ENCODE peak calls at places on chromosomes 16 and 17, in four cellular contexts. E, G, Q and S are unnamed samples.

GRCh38 chr16:74252329-74252728 is 44.3 kb upstream of the PSMD7 start:
- DNase-seq in E (no peak), G (no peak), Q (no peak), S (no peak)

GRCh38 chr16:49575352-49576172 is 202.0 kb downstream of the C16orf78 start:
- DNase-seq in E (no peak), G (no peak), Q (no peak), S (no peak)

GRCh38 chr16:12086861-12087260 is 110.3 kb downstream of the SNX29 start:
- DNase-seq in E (no peak), G (no peak), Q (no peak), S (no peak)

GRCh38 chr16:66036162-66036561 is 330.3 kb upstream of the CDH5 start:
- DNase-seq in E (no peak), G (no peak), Q (no peak), S (no peak)

GRCh38 chr16:56421313-56421712 is 4.0 kb downstream of the AMFR start:
- DNase-seq in E (no peak), G (no peak), Q (no peak), S (no peak)

GRCh38 chr17:57048096-57048495 is 37.0 kb upstream of the AKAP1 start:
- DNase-seq in E (no peak), G (no peak), Q (no peak), S (no peak)

GRCh38 chr17:79975498-79976134 is 60.1 kb downstream of the TBC1D16 start:
- DNase-seq in E (no peak), G (no peak), Q (no peak), S (no peak)

GRCh38 chr16:14303182-14303618 is 232.1 kb downstream of the MRTFB start:
- DNase-seq in E (no peak), G (no peak), Q (no peak), S (no peak)

GRCh38 chr16:30609002-30609927 is 924 bp downstream of the ZNF689 start:
- DNase-seq in E (peak), G (peak), Q (no peak), S (no peak)

GRCh38 chr16:21611178-21611545 is 11.8 kb downstream of the METTL9 start:
- DNase-seq in E (no peak), G (no peak), Q (no peak), S (no peak)

GRCh38 chr16:80910434-80910833 is 96.3 kb downstream of the CMC2 start:
- DNase-seq in E (no peak), G (no peak), Q (no peak), S (no peak)

GRCh38 chr16:27515874-27516353 is 33.8 kb downstream of the GTF3C1 start:
- DNase-seq in E (no peak), G (no peak), Q (no peak), S (peak)

GRCh38 chr16:89701425-89702406 is at the start of gene SPATA2L:
- DNase-seq in E (peak), G (peak), Q (no peak), S (peak)

GRCh38 chr17:32518856-32519768 is 32.3 kb downstream of the CDK5R1 start:
- DNase-seq in E (peak), G (peak), Q (no peak), S (no peak)

GRCh38 chr17:77385750-77386501 is 245.2 kb downstream of the SEC14L1 start:
- DNase-seq in E (no peak), G (no peak), Q (no peak), S (no peak)

GRCh38 chr17:4969551-4970231 is 2.1 kb upstream of the SPAG7 start:
- DNase-seq in E (no peak), G (no peak), Q (no peak), S (no peak)

GRCh38 chr17:33482636-33483035 is 189.5 kb upstream of the ASIC2 start:
- DNase-seq in E (no peak), G (peak), Q (no peak), S (no peak)

GRCh38 chr16:85888405-85889331 is 10.3 kb upstream of the IRF8 start:
- DNase-seq in E (no peak), G (no peak), Q (peak), S (no peak)

GRCh38 chr17:19288453-19288852 is 51.3 kb downstream of the EPN2 start:
- DNase-seq in E (no peak), G (no peak), Q (no peak), S (no peak)

GRCh38 chr16:2056681-2057407 is 9.1 kb downstream of the TSC2 start:
- DNase-seq in E (no peak), G (no peak), Q (no peak), S (no peak)

GRCh38 chr17:2438823-2439222 is 38.0 kb upstream of the MNT start:
- DNase-seq in E (no peak), G (no peak), Q (no peak), S (no peak)

GRCh38 chr17:8100763-8101162 is 13.2 kb upstream of the ALOX12B start:
- DNase-seq in E (no peak), G (no peak), Q (no peak), S (no peak)

GRCh38 chr17:16363749-16364536 is 10.7 kb upstream of the CENPV start:
- DNase-seq in E (peak), G (peak), Q (no peak), S (no peak)

GRCh38 chr16:67208525-67208896 is 9.6 kb downstream of the ELMO3 start:
- DNase-seq in E (no peak), G (no peak), Q (no peak), S (no peak)

GRCh38 chr16:69367980-69368379 is 16.4 kb upstream of the TMED6 start:
- DNase-seq in E (no peak), G (no peak), Q (no peak), S (no peak)

GRCh38 chr17:57537524-57538410 is 207.3 kb downstream of the CCDC182 start:
- DNase-seq in E (no peak), G (no peak), Q (no peak), S (no peak)

GRCh38 chr17:13909901-13910519 is 159.3 kb upstream of the COX10 start:
- DNase-seq in E (no peak), G (no peak), Q (no peak), S (no peak)

GRCh38 chr17:66903781-66904180 is 60.7 kb upstream of the CACNG4 start:
- DNase-seq in E (no peak), G (no peak), Q (no peak), S (no peak)

GRCh38 chr16:15993128-15993527 is 43.7 kb downstream of the ABCC1 start:
- DNase-seq in E (no peak), G (no peak), Q (no peak), S (no peak)

GRCh38 chr17:40501499-40501911 is at the start of gene TNS4:
- DNase-seq in E (no peak), G (no peak), Q (no peak), S (no peak)

GRCh38 chr17:77772899-77773358 is 185.6 kb upstream of the TNRC6C start:
- DNase-seq in E (no peak), G (no peak), Q (no peak), S (no peak)

GRCh38 chr17:6936370-6937028 is 59.4 kb upstream of the ALOX12 start:
- DNase-seq in E (no peak), G (peak), Q (no peak), S (no peak)

GRCh38 chr16:88466175-88466862 is 13.2 kb downstream of the ZFPM1 start:
- DNase-seq in E (no peak), G (no peak), Q (no peak), S (no peak)

GRCh38 chr17:63275318-63275967 is 170.7 kb downstream of the CYB561 start:
- DNase-seq in E (no peak), G (no peak), Q (peak), S (no peak)

GRCh38 chr16:56424791-56425438 is 430 bp downstream of the AMFR start:
- DNase-seq in E (no peak), G (peak), Q (no peak), S (no peak)

GRCh38 chr16:17275076-17275732 is 195.6 kb downstream of the XYLT1 start:
- DNase-seq in E (no peak), G (no peak), Q (no peak), S (no peak)

GRCh38 chr16:67391424-67392300 is 1.6 kb downstream of the TPPP3 start:
- DNase-seq in E (no peak), G (peak), Q (no peak), S (no peak)

GRCh38 chr16:87165151-87165550 is 152.0 kb downstream of the C16orf95 start:
- DNase-seq in E (no peak), G (no peak), Q (no peak), S (no peak)

GRCh38 chr16:57635266-57636097 is 7.1 kb downstream of the ADGRG1 start:
- DNase-seq in E (no peak), G (no peak), Q (no peak), S (no peak)